ENCODE peak calls at places on chromosomes 7 and 10, in six cellular contexts. Z, E, O, M, H and W are unnamed samples.

GRCh38 chr10:28991738-28992270 is 297.1 kb upstream of the LYZL1 start:
- DNase-seq in Z (peak; percentile 8), E (peak; percentile 34), O (no peak), M (no peak), H (peak; percentile 72), W (no peak)

GRCh38 chr10:132356621-132357195 is 24.7 kb downstream of the LRRC27 start:
- DNase-seq in Z (no peak), E (no peak), O (no peak), M (no peak), H (no peak), W (no peak)

GRCh38 chr10:101683226-101683625 is 11.7 kb downstream of the FBXW4 start:
- DNase-seq in Z (no peak), E (no peak), O (peak; percentile 10), M (no peak), H (no peak), W (no peak)

GRCh38 chr7:112701456-112701855 is 88.7 kb downstream of the TMEM168 start:
- DNase-seq in Z (no peak), E (no peak), O (no peak), M (no peak), H (no peak), W (no peak)

GRCh38 chr7:139230078-139230477 is 959 bp upstream of the UBN2 start:
- DNase-seq in Z (no peak), E (no peak), O (no peak), M (no peak), H (no peak), W (no peak)

GRCh38 chr10:26799342-26799741 is 61.4 kb downstream of the ABI1 start:
- DNase-seq in Z (no peak), E (peak; percentile 80), O (no peak), M (no peak), H (no peak), W (no peak)

GRCh38 chr10:116773306-116773705 is 30.9 kb upstream of the HSPA12A start:
- DNase-seq in Z (no peak), E (no peak), O (no peak), M (no peak), H (no peak), W (no peak)

GRCh38 chr10:13331641-13332040 is 16.5 kb downstream of the SEPHS1 start:
- DNase-seq in Z (no peak), E (no peak), O (no peak), M (no peak), H (peak; percentile 64), W (no peak)

GRCh38 chr10:108327706-108328105 is 1163.2 kb upstream of the SORCS1 start:
- DNase-seq in Z (no peak), E (no peak), O (peak; percentile 1), M (no peak), H (peak; percentile 13), W (no peak)

GRCh38 chr7:51467384-51468017 is 150.9 kb upstream of the COBL start:
- DNase-seq in Z (no peak), E (no peak), O (no peak), M (no peak), H (no peak), W (no peak)

GRCh38 chr10:30591249-30591670 is 38.3 kb downstream of the LYZL2 start:
- DNase-seq in Z (peak; percentile 13), E (peak; percentile 63), O (peak; percentile 30), M (peak; percentile 31), H (peak; percentile 69), W (no peak)

GRCh38 chr7:129778770-129779601 is 167.5 kb downstream of the NRF1 start:
- DNase-seq in Z (no peak), E (no peak), O (no peak), M (no peak), H (peak; percentile 49), W (no peak)

GRCh38 chr7:33905389-33906032 is at the start of gene BMPER:
- DNase-seq in Z (no peak), E (peak; percentile 67), O (no peak), M (no peak), H (peak; percentile 50), W (peak; percentile 15)